ENCODE peak calls at places on chromosomes 3 and 15, in five cellular contexts. T is GM12865, B is cardiac muscle cell, F is kidney epithelial cell, V is fibroblast of pulmonary artery. N is an unnamed sample.

GRCh38 chr15:38991126-38991525 is 426.5 kb upstream of the RASGRP1 start:
- DNase-seq in T (no peak), B (peak), F (no peak), V (peak), N (no peak)

GRCh38 chr3:154766765-154767503 is 313.2 kb upstream of the MME start:
- DNase-seq in T (no peak), B (no peak), F (no peak), V (no peak), N (no peak)

GRCh38 chr15:57205027-57205855 is 171.1 kb upstream of the CGNL1 start:
- DNase-seq in T (no peak), B (no peak), F (no peak), V (no peak), N (no peak)

GRCh38 chr15:101436526-101436925 is 53.0 kb downstream of the PCSK6 start:
- DNase-seq in T (no peak), B (no peak), F (no peak), V (no peak), N (no peak)

GRCh38 chr3:14118400-14119165 is 6.1 kb downstream of the CHCHD4 start:
- DNase-seq in T (no peak), B (peak), F (no peak), V (peak), N (no peak)

GRCh38 chr3:71185733-71186455 is 397.6 kb downstream of the FOXP1 start:
- DNase-seq in T (no peak), B (peak), F (no peak), V (peak), N (no peak)

GRCh38 chr3:196518999-196519737 is 4.0 kb upstream of the SMCO1 start:
- DNase-seq in T (peak), B (peak), F (no peak), V (peak), N (peak)

GRCh38 chr3:188166471-188166870 is 12.5 kb downstream of the LPP start:
- DNase-seq in T (no peak), B (no peak), F (no peak), V (no peak), N (no peak)

GRCh38 chr3:159029306-159030026 is 227.6 kb downstream of the MFSD1 start:
- DNase-seq in T (peak), B (no peak), F (no peak), V (no peak), N (no peak)

GRCh38 chr3:27824312-27825200 is 102.4 kb upstream of the EOMES start:
- DNase-seq in T (no peak), B (no peak), F (no peak), V (no peak), N (no peak)

GRCh38 chr3:19216669-19217337 is 68.5 kb downstream of the KCNH8 start:
- DNase-seq in T (no peak), B (peak), F (no peak), V (no peak), N (peak)

GRCh38 chr3:183560607-183561006 is 5.1 kb upstream of the KLHL6 start:
- DNase-seq in T (peak), B (no peak), F (no peak), V (no peak), N (peak)

GRCh38 chr3:183563686-183563941 is 8.1 kb upstream of the KLHL6 start:
- DNase-seq in T (no peak), B (no peak), F (no peak), V (no peak), N (no peak)

GRCh38 chr3:183566882-183567281 is 11.4 kb upstream of the KLHL6 start:
- DNase-seq in T (no peak), B (no peak), F (no peak), V (no peak), N (no peak)

GRCh38 chr3:183564046-183564445 is 8.5 kb upstream of the KLHL6 start:
- DNase-seq in T (no peak), B (no peak), F (no peak), V (no peak), N (no peak)
- TF ChIP-seq CTCF in T (no peak), B (no peak), F (no peak), V (no peak), N (no peak)

GRCh38 chr3:132343018-132343612 is 25.9 kb downstream of the ACP3 start:
- DNase-seq in T (peak), B (peak), F (no peak), V (peak), N (peak)
- TF ChIP-seq CTCF in T (peak), B (peak), F (peak), V (peak), N (peak)

GRCh38 chr3:152183473-152183872 is 85.3 kb upstream of the MBNL1 start:
- DNase-seq in T (peak), B (peak), F (peak), V (peak), N (peak)
- TF ChIP-seq CTCF in T (peak), B (peak), F (peak), V (peak), N (peak)

GRCh38 chr3:33144433-33144832 is 30.6 kb downstream of the CRTAP start:
- DNase-seq in T (peak), B (no peak), F (no peak), V (no peak), N (no peak)
- TF ChIP-seq CTCF in T (peak), B (peak), F (peak), V (peak), N (peak)

GRCh38 chr3:57226156-57226555 is 1.4 kb upstream of the APPL1 start:
- DNase-seq in T (no peak), B (no peak), F (no peak), V (no peak), N (no peak)

GRCh38 chr3:57227204-57227929 is at the start of gene APPL1:
- DNase-seq in T (peak), B (peak), F (peak), V (peak), N (peak)

GRCh38 chr3:57224856-57225255 is 2.7 kb upstream of the APPL1 start:
- DNase-seq in T (no peak), B (no peak), F (no peak), V (peak), N (no peak)

DNA sequence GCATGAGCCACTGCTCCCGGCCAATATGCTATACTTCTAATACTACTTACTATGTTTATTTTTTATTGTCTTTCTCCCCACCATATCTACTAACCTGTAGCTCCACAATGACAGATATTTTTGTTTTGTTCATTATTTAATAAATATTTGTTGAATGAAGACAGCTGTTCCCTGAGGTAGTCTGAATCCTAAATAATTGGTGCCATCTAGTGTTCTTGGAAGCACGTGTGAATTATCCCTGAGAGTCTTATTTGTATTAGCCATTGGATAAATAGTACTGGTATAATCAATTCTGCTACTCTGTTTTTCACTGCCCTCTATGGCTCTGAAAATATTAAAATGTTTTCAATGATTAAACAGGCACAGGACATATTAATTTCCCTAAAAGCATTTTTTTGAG is 5.6 kb upstream of the APPL1 start:
- DNase-seq in T (no peak), B (peak), F (no peak), V (peak), N (no peak)
- TF ChIP-seq CTCF in T (no peak), B (peak), F (peak), V (peak), N (no peak)

DNA sequence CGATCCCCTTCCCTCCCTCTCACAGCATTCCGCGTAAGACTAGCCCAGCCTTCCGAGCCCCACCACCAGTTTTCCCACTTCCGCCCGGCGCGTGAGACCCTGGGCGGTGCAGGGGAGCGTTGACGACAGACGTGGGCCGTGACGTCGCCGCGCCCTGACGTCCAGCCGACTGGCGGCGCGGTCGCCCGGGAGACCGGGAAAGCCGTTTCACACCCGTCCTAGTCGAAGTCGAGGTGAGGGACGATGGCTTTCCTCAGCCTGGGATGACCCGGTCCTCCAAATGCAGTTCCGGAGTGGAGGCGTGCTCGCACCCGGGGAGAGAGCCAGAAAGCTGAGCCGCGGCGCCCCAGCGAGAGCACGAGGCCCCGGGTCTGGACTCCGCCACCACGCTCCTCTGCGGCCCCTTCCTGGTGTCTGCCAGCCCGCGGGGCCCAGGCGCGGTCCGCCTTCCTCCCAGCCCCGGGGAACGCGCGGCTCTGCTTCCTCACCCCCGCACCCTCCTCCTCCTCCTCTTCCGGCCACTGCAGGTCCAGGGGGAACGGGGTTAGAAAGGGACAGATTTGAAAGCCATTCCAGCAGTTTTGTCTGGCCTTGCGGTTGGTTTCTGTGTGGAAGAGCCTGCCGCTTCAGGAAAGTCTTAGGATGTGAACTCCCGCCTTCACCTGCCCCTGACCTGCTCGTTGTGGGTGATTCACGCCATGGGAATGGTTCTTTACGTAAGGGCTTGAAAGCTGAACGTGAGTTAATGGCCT is at the start of gene LEKR1:
- DNase-seq in T (peak), B (peak), F (peak), V (peak), N (peak)
- TF ChIP-seq CTCF in T (no peak), B (no peak), F (no peak), V (no peak), N (no peak)